ENCODE peak calls at places on chromosome 2, in five cellular contexts. One of them, this sample, is unnamed.

GRCh38 chr2:39583781-39584180 is 81.9 kb upstream of the TMEM178A start:
- DNase-seq in endothelial cell of umbilical vein: no peak
- DNase-seq in uterus: no peak
- DNase-seq in heart right ventricle: no peak
- DNase-seq in thoracic aorta: no peak
- DNase-seq in this sample: no peak

GRCh38 chr2:241851325-241852115 is 7.2 kb downstream of the PDCD1 start:
- DNase-seq in endothelial cell of umbilical vein: no peak
- DNase-seq in thoracic aorta: no peak
- DNase-seq in uterus: peak
- DNase-seq in heart right ventricle: no peak
- DNase-seq in this sample: no peak

GRCh38 chr2:10256031-10256524 is 46.6 kb upstream of the HPCAL1 start:
- DNase-seq in thoracic aorta: no peak
- DNase-seq in uterus: no peak
- DNase-seq in heart right ventricle: no peak
- DNase-seq in endothelial cell of umbilical vein: no peak
- DNase-seq in this sample: no peak

GRCh38 chr2:84459944-84460429 is 907 bp upstream of the SUCLG1 start:
- DNase-seq in endothelial cell of umbilical vein: no peak
- DNase-seq in heart right ventricle: no peak
- DNase-seq in uterus: no peak
- DNase-seq in thoracic aorta: no peak
- DNase-seq in this sample: no peak

GRCh38 chr2:84938194-84938879 is 32.6 kb upstream of the KCMF1 start:
- DNase-seq in uterus: no peak
- DNase-seq in endothelial cell of umbilical vein: no peak
- DNase-seq in heart right ventricle: no peak
- DNase-seq in thoracic aorta: no peak
- DNase-seq in this sample: no peak

GRCh38 chr2:120278901-120279300 is 26.2 kb downstream of the RALB start:
- DNase-seq in endothelial cell of umbilical vein: no peak
- DNase-seq in heart right ventricle: no peak
- DNase-seq in uterus: no peak
- DNase-seq in thoracic aorta: no peak
- DNase-seq in this sample: no peak

GRCh38 chr2:107525420-107525819 is 301.3 kb upstream of the RGPD4 start:
- DNase-seq in heart right ventricle: no peak
- DNase-seq in thoracic aorta: no peak
- DNase-seq in endothelial cell of umbilical vein: no peak
- DNase-seq in uterus: no peak
- DNase-seq in this sample: no peak

GRCh38 chr2:197073701-197074433 is 147.4 kb upstream of the PGAP1 start:
- DNase-seq in thoracic aorta: no peak
- DNase-seq in uterus: peak
- DNase-seq in endothelial cell of umbilical vein: peak
- DNase-seq in heart right ventricle: peak
- DNase-seq in this sample: no peak

GRCh38 chr2:215119847-215120246 is 18.6 kb downstream of the ABCA12 start:
- DNase-seq in uterus: no peak
- DNase-seq in endothelial cell of umbilical vein: no peak
- DNase-seq in thoracic aorta: no peak
- DNase-seq in heart right ventricle: no peak
- DNase-seq in this sample: no peak

DNA sequence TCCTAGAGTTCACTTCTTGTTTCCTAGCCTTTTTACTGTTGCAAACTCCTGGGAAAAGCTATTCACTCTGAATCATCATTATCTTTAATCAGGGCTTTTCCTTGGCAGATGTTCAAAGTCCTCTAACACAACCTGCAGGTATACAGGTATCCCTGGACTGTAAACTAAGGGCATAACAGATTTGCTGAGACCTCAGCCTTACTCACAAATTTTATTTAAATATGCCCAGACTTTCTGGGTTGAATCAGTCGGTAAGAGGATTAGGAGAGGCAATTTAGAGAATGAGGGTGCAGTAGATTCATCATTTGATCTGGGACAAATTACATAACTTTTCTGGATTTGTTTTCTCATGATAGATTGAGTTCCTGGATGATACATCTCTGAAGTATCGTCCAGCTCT is 217.8 kb upstream of the STON1 start:
- DNase-seq in endothelial cell of umbilical vein: no peak
- DNase-seq in thoracic aorta: no peak
- DNase-seq in uterus: no peak
- DNase-seq in heart right ventricle: no peak
- DNase-seq in this sample: no peak
- H3K27ac ChIP-seq in endothelial cell of umbilical vein: no peak
- H3K27ac ChIP-seq in thoracic aorta: no peak
- H3K27ac ChIP-seq in uterus: no peak
- H3K27ac ChIP-seq in heart right ventricle: no peak
- H3K27ac ChIP-seq in this sample: no peak

GRCh38 chr2:101515512-101515911 is 40.6 kb upstream of the RFX8 start:
- DNase-seq in uterus: peak
- DNase-seq in heart right ventricle: peak
- DNase-seq in endothelial cell of umbilical vein: peak
- DNase-seq in thoracic aorta: no peak
- DNase-seq in this sample: no peak
- H3K27ac ChIP-seq in uterus: no peak
- H3K27ac ChIP-seq in heart right ventricle: peak
- H3K27ac ChIP-seq in endothelial cell of umbilical vein: peak
- H3K27ac ChIP-seq in thoracic aorta: no peak
- H3K27ac ChIP-seq in this sample: no peak

GRCh38 chr2:28422903-28423741 is 30.5 kb downstream of the FOSL2 start:
- DNase-seq in heart right ventricle: no peak
- DNase-seq in uterus: no peak
- DNase-seq in endothelial cell of umbilical vein: no peak
- DNase-seq in thoracic aorta: no peak
- DNase-seq in this sample: no peak
- H3K27ac ChIP-seq in heart right ventricle: no peak
- H3K27ac ChIP-seq in uterus: peak
- H3K27ac ChIP-seq in endothelial cell of umbilical vein: no peak
- H3K27ac ChIP-seq in thoracic aorta: no peak
- H3K27ac ChIP-seq in this sample: peak

GRCh38 chr2:175418224-175418843 is 236.8 kb upstream of the ATP5MC3 start:
- DNase-seq in uterus: no peak
- DNase-seq in endothelial cell of umbilical vein: no peak
- DNase-seq in heart right ventricle: no peak
- DNase-seq in thoracic aorta: no peak
- DNase-seq in this sample: no peak

GRCh38 chr2:175414872-175415487 is 233.5 kb upstream of the ATP5MC3 start:
- DNase-seq in thoracic aorta: no peak
- DNase-seq in endothelial cell of umbilical vein: peak
- DNase-seq in heart right ventricle: peak
- DNase-seq in uterus: peak
- DNase-seq in this sample: peak
- H3K27ac ChIP-seq in thoracic aorta: no peak
- H3K27ac ChIP-seq in endothelial cell of umbilical vein: no peak
- H3K27ac ChIP-seq in heart right ventricle: no peak
- H3K27ac ChIP-seq in uterus: no peak
- H3K27ac ChIP-seq in this sample: no peak

DNA sequence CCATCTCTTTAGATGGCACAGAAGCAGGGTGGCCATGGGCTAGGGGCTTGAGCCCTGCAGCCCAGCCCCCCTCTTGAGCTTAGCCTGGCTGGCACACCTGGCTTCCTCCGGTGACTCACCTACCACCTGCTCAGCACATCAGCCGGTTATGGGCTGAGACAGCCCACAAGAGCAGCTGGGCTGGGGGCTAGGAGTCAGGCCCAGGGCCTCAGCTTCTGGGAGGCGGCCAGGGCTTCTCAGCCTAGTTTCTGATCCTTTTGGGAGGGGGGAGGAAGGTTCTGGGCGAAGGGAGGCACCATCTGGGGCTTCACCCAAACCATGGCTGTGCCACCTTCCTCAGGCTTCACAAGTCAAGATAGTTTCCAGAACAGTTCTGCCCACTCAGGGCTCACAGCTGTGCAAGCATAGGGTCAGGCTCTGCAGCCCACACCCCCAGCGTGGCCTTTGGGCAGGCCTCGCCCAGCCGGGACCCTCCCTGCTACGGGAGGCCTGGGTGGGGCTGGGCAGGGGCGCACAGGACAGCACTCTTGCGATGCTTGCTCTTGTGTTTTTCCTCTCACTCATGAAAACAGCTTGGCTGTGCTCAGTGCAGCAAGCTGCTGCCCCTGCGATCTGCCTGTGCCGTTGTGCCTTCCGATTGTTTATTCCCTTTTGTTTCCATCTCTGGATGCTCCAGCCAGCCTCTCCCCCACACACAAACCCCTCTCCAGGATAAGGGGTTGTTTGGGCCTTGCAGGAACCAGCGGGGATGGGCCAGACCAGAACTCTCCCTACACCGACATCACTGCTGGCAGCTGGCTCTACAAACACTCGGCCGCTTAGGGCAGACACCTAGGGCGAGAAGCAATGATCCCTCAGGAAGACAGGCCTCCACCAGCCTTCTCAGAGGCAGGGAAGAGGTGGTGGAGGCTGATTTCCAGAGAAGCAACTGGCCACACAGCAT is 26.1 kb upstream of the SEMA4C start:
- DNase-seq in endothelial cell of umbilical vein: no peak
- DNase-seq in heart right ventricle: no peak
- DNase-seq in uterus: no peak
- DNase-seq in thoracic aorta: no peak
- DNase-seq in this sample: no peak
- H3K27ac ChIP-seq in endothelial cell of umbilical vein: no peak
- H3K27ac ChIP-seq in heart right ventricle: no peak
- H3K27ac ChIP-seq in uterus: peak
- H3K27ac ChIP-seq in thoracic aorta: no peak
- H3K27ac ChIP-seq in this sample: peak